ENCODE peak calls at places on chromosome 20, in six cellular contexts. Q is ovary, F is brain microvascular endothelial cell, U is tibial artery, D is right cardiac atrium, L is foreskin keratinocyte. H is an unnamed sample. For H3K27me3, the result is how much of the 10 kb centered on the place peaks cover.

GRCh38 chr20:46575394-46575793 is 24.9 kb upstream of the OCSTAMP start:
- DNase-seq in Q (no peak), F (no peak), U (no peak), D (no peak), L (no peak), H (no peak)

GRCh38 chr20:48722737-48723191 is 105.0 kb downstream of the PREX1 start:
- DNase-seq in Q (no peak), F (peak), U (peak), D (no peak), L (no peak), H (no peak)

GRCh38 chr20:25867776-25868649 is 171.4 kb upstream of the ZNF337 start:
- DNase-seq in Q (peak), F (peak), U (peak), D (peak), L (peak), H (peak)

GRCh38 chr20:44594730-44595129 is 12.4 kb downstream of the PKIG start:
- DNase-seq in Q (no peak), F (peak), U (peak), D (no peak), L (peak), H (no peak)

GRCh38 chr20:52974155-52974554 is 2.0 kb downstream of the TSHZ2 start:
- DNase-seq in Q (peak), F (no peak), U (no peak), D (no peak), L (no peak), H (no peak)

GRCh38 chr20:9739991-9740390 is 98.9 kb downstream of the PAK5 start:
- DNase-seq in Q (no peak), F (no peak), U (no peak), D (no peak), L (no peak), H (no peak)

GRCh38 chr20:40882173-40882572 is 146.4 kb upstream of the TOP1 start:
- DNase-seq in Q (no peak), F (no peak), U (no peak), D (no peak), L (no peak), H (no peak)

GRCh38 chr20:3801846-3802245 is 5.7 kb downstream of the CDC25B start:
- DNase-seq in Q (no peak), F (no peak), U (no peak), D (peak), L (no peak), H (no peak)

GRCh38 chr20:20632644-20633043 is 79.8 kb downstream of the RALGAPA2 start:
- DNase-seq in Q (no peak), F (no peak), U (no peak), D (no peak), L (no peak), H (no peak)

GRCh38 chr20:61749406-61750075 is 316.1 kb downstream of the TAF4 start:
- DNase-seq in Q (no peak), F (no peak), U (no peak), D (no peak), L (no peak), H (no peak)

GRCh38 chr20:22001886-22002285 is 296.4 kb downstream of the PAX1 start:
- DNase-seq in Q (no peak), F (no peak), U (no peak), D (no peak), L (peak), H (no peak)

GRCh38 chr20:53957421-53958172 is 112.8 kb downstream of the BCAS1 start:
- DNase-seq in Q (no peak), F (no peak), U (no peak), D (no peak), L (no peak), H (no peak)

GRCh38 chr20:36499723-36500501 is 41.4 kb upstream of the MYL9 start:
- DNase-seq in Q (no peak), F (peak), U (no peak), D (no peak), L (no peak), H (no peak)

GRCh38 chr20:13231031-13231752 is 10.1 kb downstream of the ISM1 start:
- DNase-seq in Q (no peak), F (peak), U (no peak), D (no peak), L (peak), H (no peak)

GRCh38 chr20:53658973-53659372 is 65.3 kb upstream of the ZNF217 start:
- DNase-seq in Q (no peak), F (no peak), U (no peak), D (no peak), L (peak), H (no peak)

GRCh38 chr20:48682529-48683385 is 145.0 kb downstream of the PREX1 start:
- DNase-seq in Q (peak), F (peak), U (peak), D (peak), L (peak), H (peak)

GRCh38 chr20:1377341-1377871 is 15.4 kb downstream of the FKBP1A start:
- DNase-seq in Q (no peak), F (no peak), U (no peak), D (no peak), L (no peak), H (no peak)

GRCh38 chr20:53794529-53795115 is 201.0 kb upstream of the ZNF217 start:
- DNase-seq in Q (no peak), F (peak), U (no peak), D (no peak), L (no peak), H (no peak)

GRCh38 chr20:13681248-13682125 is 42.8 kb upstream of the TASP1 start:
- DNase-seq in Q (no peak), F (no peak), U (no peak), D (no peak), L (no peak), H (no peak)

GRCh38 chr20:36574278-36575065 is 1.1 kb downstream of the TGIF2 start:
- DNase-seq in Q (peak), F (peak), U (peak), D (peak), L (no peak), H (peak)

GRCh38 chr20:14536738-14537137 is 199.3 kb upstream of the FLRT3 start:
- DNase-seq in Q (no peak), F (no peak), U (no peak), D (no peak), L (peak), H (no peak)

GRCh38 chr20:16701296-16701695 is 28.5 kb upstream of the SNRPB2 start:
- DNase-seq in Q (no peak), F (no peak), U (no peak), D (no peak), L (no peak), H (no peak)

GRCh38 chr20:36579996-36580545 is 6.7 kb downstream of the TGIF2 start:
- DNase-seq in Q (no peak), F (peak), U (no peak), D (no peak), L (no peak), H (no peak)

GRCh38 chr20:13286600-13286999 is 65.5 kb downstream of the ISM1 start:
- DNase-seq in Q (no peak), F (no peak), U (no peak), D (no peak), L (peak), H (peak)

GRCh38 chr20:35369804-35370203 is 42.0 kb downstream of the UQCC1 start:
- DNase-seq in Q (no peak), F (peak), U (no peak), D (no peak), L (peak), H (no peak)

GRCh38 chr20:46240065-46240464 is 68.2 kb downstream of the CDH22 start:
- DNase-seq in Q (no peak), F (no peak), U (no peak), D (no peak), L (no peak), H (no peak)

GRCh38 chr20:44598413-44599290 is 16.3 kb downstream of the PKIG start:
- DNase-seq in Q (no peak), F (no peak), U (no peak), D (peak), L (no peak), H (no peak)

GRCh38 chr20:40265872-40266533 is 423.0 kb downstream of the MAFB start:
- DNase-seq in Q (no peak), F (peak), U (no peak), D (no peak), L (peak), H (peak)

GRCh38 chr20:5990946-5991345 is 40.5 kb downstream of the MCM8 start:
- DNase-seq in Q (no peak), F (no peak), U (no peak), D (no peak), L (no peak), H (no peak)

GRCh38 chr20:25011261-25011660 is 18.7 kb upstream of the APMAP start:
- DNase-seq in Q (no peak), F (no peak), U (peak), D (no peak), L (no peak), H (no peak)

GRCh38 chr20:1324598-1325172 is 4.3 kb downstream of the SDCBP2 start:
- DNase-seq in Q (no peak), F (peak), U (peak), D (no peak), L (no peak), H (no peak)

GRCh38 chr20:52192296-52193007 is 873 bp upstream of the ZFP64 start:
- DNase-seq in Q (no peak), F (no peak), U (no peak), D (no peak), L (no peak), H (no peak)

GRCh38 chr20:50169329-50169823 is 15.9 kb upstream of the PEDS1 start:
- DNase-seq in Q (peak), F (peak), U (peak), D (peak), L (no peak), H (peak)

GRCh38 chr20:32681175-32682084 is 7.7 kb upstream of the C20orf203 start:
- DNase-seq in Q (no peak), F (no peak), U (no peak), D (no peak), L (peak), H (no peak)

GRCh38 chr20:44080646-44081267 is 106.2 kb downstream of the JPH2 start:
- DNase-seq in Q (peak), F (peak), U (no peak), D (peak), L (peak), H (peak)

GRCh38 chr20:35643045-35643444 is 21.7 kb downstream of the CPNE1 start:
- DNase-seq in Q (no peak), F (no peak), U (no peak), D (no peak), L (no peak), H (no peak)

GRCh38 chr20:55424968-55425367 is 580.4 kb downstream of the CBLN4 start:
- DNase-seq in Q (no peak), F (no peak), U (no peak), D (no peak), L (no peak), H (no peak)

GRCh38 chr20:31972481-31973386 is 4.8 kb downstream of the XKR7 start:
- DNase-seq in Q (no peak), F (peak), U (no peak), D (no peak), L (no peak), H (no peak)

GRCh38 chr20:63312690-63313348 is 19.8 kb downstream of the COL20A1 start:
- DNase-seq in Q (peak), F (no peak), U (no peak), D (peak), L (no peak), H (peak)

GRCh38 chr20:63312268-63312667 is 19.3 kb downstream of the COL20A1 start:
- DNase-seq in Q (no peak), F (no peak), U (no peak), D (no peak), L (no peak), H (no peak)

GRCh38 chr20:63311833-63312243 is 18.9 kb downstream of the COL20A1 start:
- DNase-seq in Q (no peak), F (no peak), U (no peak), D (peak), L (no peak), H (no peak)

GRCh38 chr20:63310265-63310971 is 17.4 kb downstream of the COL20A1 start:
- DNase-seq in Q (no peak), F (no peak), U (no peak), D (peak), L (peak), H (no peak)

GRCh38 chr20:63311186-63311832 is 18.3 kb downstream of the COL20A1 start:
- DNase-seq in Q (no peak), F (no peak), U (no peak), D (peak), L (no peak), H (no peak)
- H3K27me3 ChIP-seq in Q (under half), F (under half), U (under half), D (under half), L (under half), H (under half)

GRCh38 chr20:64055893-64056638 is 6.6 kb upstream of the SOX18 start:
- DNase-seq in Q (no peak), F (peak), U (no peak), D (peak), L (no peak), H (no peak)

GRCh38 chr20:64058536-64058935 is 4.5 kb upstream of the TCEA2 start:
- DNase-seq in Q (no peak), F (peak), U (no peak), D (no peak), L (no peak), H (no peak)

GRCh38 chr20:64056639-64056888 is 6.4 kb upstream of the TCEA2 start:
- DNase-seq in Q (no peak), F (no peak), U (no peak), D (no peak), L (no peak), H (no peak)

GRCh38 chr20:64056889-64057627 is 5.9 kb upstream of the TCEA2 start:
- DNase-seq in Q (no peak), F (no peak), U (no peak), D (no peak), L (no peak), H (no peak)

GRCh38 chr20:64057628-64058498 is 5.1 kb upstream of the TCEA2 start:
- DNase-seq in Q (peak), F (peak), U (no peak), D (peak), L (no peak), H (peak)
- H3K27me3 ChIP-seq in Q (under half), F (under half), U (under half), D (under half), L (under half), H (under half)

GRCh38 chr20:38651562-38651961 is 50.0 kb downstream of the ARHGAP40 start:
- DNase-seq in Q (no peak), F (no peak), U (no peak), D (no peak), L (no peak), H (no peak)
- H3K27me3 ChIP-seq in Q (under half), F (under half), U (under half), D (under half), L (under half), H (under half)

GRCh38 chr20:57293998-57294397 is 27.6 kb upstream of the BMP7 start:
- DNase-seq in Q (no peak), F (no peak), U (no peak), D (no peak), L (no peak), H (no peak)
- H3K27me3 ChIP-seq in Q (under half), F (under half), U (under half), D (under half), L (half or more), H (under half)

GRCh38 chr20:2509468-2509781 is 710 bp upstream of the ZNF343 start:
- DNase-seq in Q (peak), F (no peak), U (no peak), D (no peak), L (no peak), H (no peak)

GRCh38 chr20:2507464-2507863 is 1.3 kb downstream of the ZNF343 start:
- DNase-seq in Q (no peak), F (no peak), U (no peak), D (no peak), L (no peak), H (no peak)

GRCh38 chr20:2507875-2508630 is 662 bp downstream of the ZNF343 start:
- DNase-seq in Q (peak), F (no peak), U (no peak), D (peak), L (peak), H (no peak)

GRCh38 chr20:2508631-2509467 is at the start of gene ZNF343:
- DNase-seq in Q (peak), F (peak), U (peak), D (peak), L (peak), H (peak)

DNA sequence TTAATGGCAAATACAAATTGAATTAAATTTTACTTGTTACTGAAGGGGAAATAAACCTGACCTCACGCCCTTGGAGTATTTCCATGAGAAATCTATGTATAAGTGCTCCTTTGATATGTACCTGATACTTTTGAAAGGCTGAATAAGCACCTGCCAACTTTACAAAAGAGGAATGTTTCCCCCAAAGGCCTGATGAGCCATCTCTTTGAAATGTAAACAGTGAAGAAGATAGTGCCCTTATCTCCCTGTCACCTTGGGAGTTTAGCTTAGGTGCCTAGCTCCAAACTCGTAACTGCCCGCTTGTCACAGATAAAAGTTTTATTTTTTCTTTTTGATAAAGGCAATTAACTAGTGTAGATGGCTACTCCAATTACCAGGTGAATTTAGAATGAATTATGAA is 1.1 kb upstream of the ZNF343 start:
- DNase-seq in Q (no peak), F (no peak), U (no peak), D (no peak), L (no peak), H (no peak)
- H3K27me3 ChIP-seq in Q (under half), F (under half), U (under half), D (under half), L (under half), H (under half)

DNA sequence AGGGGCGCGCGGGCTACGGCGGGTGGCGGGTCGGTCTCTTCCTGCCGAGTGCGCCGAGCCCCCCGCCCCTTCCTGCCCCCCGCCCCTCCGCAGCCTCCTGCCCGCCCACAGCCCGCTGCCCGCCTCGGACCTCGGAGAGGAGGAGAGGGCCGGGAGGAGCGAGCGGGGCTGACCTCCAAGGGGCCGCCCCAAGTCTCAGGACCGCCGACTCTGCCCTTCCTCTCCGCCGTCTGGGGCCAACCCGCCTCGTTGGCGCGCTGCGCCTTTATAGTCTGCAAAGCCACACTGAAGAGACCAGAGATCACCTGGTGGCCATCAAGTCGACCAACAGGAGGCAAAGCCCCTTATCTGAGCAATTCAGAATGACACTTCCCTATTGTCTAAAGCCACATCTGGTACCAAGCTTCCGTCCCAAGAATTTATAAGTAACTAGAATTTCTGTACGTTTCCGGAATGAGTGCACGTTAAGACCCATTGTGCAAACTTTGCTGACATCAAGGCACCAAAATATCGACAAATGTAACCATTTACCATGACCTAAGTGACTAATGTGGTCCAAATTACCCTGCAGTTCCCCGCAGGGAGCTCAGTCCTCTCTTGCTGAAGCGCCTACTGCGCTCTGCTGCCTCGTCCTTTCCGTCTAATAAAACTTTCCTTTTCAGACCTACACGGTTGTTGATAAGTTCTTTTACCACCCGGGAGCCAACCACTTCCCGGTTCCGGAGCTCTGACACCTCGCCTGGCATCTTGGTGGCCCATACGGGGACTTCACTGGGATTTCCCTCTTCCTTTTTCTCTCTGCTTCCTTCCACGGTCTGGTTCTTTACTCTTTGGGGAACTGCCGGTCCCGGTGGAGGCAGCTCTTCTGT is at the start of gene CPXM1:
- DNase-seq in Q (no peak), F (no peak), U (no peak), D (no peak), L (no peak), H (no peak)
- H3K27me3 ChIP-seq in Q (under half), F (half or more), U (under half), D (under half), L (half or more), H (under half)

GRCh38 chr20:59596690-59597089 is 7.7 kb upstream of the PHACTR3 start:
- DNase-seq in Q (no peak), F (no peak), U (no peak), D (no peak), L (no peak), H (no peak)
- H3K27me3 ChIP-seq in Q (under half), F (under half), U (under half), D (under half), L (under half), H (under half)

H was measured in lung.